ENCODE peak calls at places on chromosome 18, in seven cellular contexts. X, Y, M, Q, B, Z and A are unnamed samples. For H3K4me1, the result is how much of the 10 kb centered on the place peaks cover.

GRCh38 chr18:77032121-77032758 is 100.3 kb downstream of the MBP start:
- DNase-seq in Q (peak), Y (no peak), M (no peak), B (peak), X (no peak), Z (no peak), A (no peak)

GRCh38 chr18:51072586-51073303 is 42.7 kb downstream of the SMAD4 start:
- DNase-seq in M (no peak), Y (no peak), B (no peak), X (no peak), Z (no peak), Q (no peak), A (no peak)

GRCh38 chr18:33184178-33184577 is 256.3 kb downstream of the CCDC178 start:
- DNase-seq in B (no peak), Y (no peak), Q (peak), M (no peak), Z (no peak), X (no peak), A (no peak)

GRCh38 chr18:26301681-26302080 is 75.4 kb downstream of the TAF4B start:
- DNase-seq in Q (peak), Y (no peak), M (no peak), X (peak), B (peak), Z (no peak), A (no peak)

GRCh38 chr18:50880108-50880465 is 1.2 kb downstream of the ME2 start:
- DNase-seq in X (no peak), Q (no peak), Z (no peak), Y (no peak), B (no peak), M (no peak), A (no peak)

GRCh38 chr18:5519448-5520362 is 24.1 kb downstream of the EPB41L3 start:
- DNase-seq in Q (peak), Y (no peak), X (no peak), Z (no peak), B (peak), M (peak), A (no peak)

GRCh38 chr18:3450358-3451107 is 561 bp downstream of the TGIF1 start:
- DNase-seq in X (no peak), Q (peak), Y (peak), M (peak), B (peak), Z (peak), A (no peak)

GRCh38 chr18:7904529-7904928 is 337.4 kb downstream of the PTPRM start:
- DNase-seq in Z (no peak), X (peak), Q (no peak), B (peak), M (peak), Y (no peak), A (peak)

GRCh38 chr18:48866028-48866733 is 84.6 kb downstream of the SMAD7 start:
- DNase-seq in Z (peak), M (peak), B (peak), Q (peak), X (no peak), Y (peak), A (no peak)

GRCh38 chr18:48782381-48782841 is 168.4 kb downstream of the SMAD7 start:
- DNase-seq in Q (no peak), M (no peak), B (no peak), Z (no peak), Y (peak), X (no peak), A (no peak)

GRCh38 chr18:34352385-34353163 is 127.9 kb upstream of the NOL4 start:
- DNase-seq in Y (no peak), X (no peak), Q (no peak), Z (no peak), M (no peak), B (no peak), A (no peak)

GRCh38 chr18:12308386-12309100 is 502 bp downstream of the TUBB6 start:
- DNase-seq in Y (peak), B (peak), M (peak), Z (peak), Q (peak), X (peak), A (peak)

GRCh38 chr18:6155707-6156106 is 259.0 kb downstream of the L3MBTL4 start:
- DNase-seq in X (no peak), B (no peak), M (peak), Q (no peak), Z (no peak), Y (no peak), A (no peak)

GRCh38 chr18:79715280-79715679 is 35.7 kb downstream of the CTDP1 start:
- DNase-seq in M (no peak), X (no peak), Y (no peak), Z (no peak), Q (no peak), B (no peak), A (no peak)

GRCh38 chr18:40055262-40055661 is 1899.8 kb upstream of the PIK3C3 start:
- DNase-seq in Y (no peak), B (peak), X (no peak), Z (no peak), Q (no peak), M (no peak), A (peak)

GRCh38 chr18:61149786-61150185 is 183.4 kb upstream of the CDH20 start:
- DNase-seq in Y (no peak), Q (no peak), M (no peak), B (no peak), Z (no peak), X (no peak), A (no peak)

GRCh38 chr18:65924878-65925277 is 174.1 kb downstream of the CDH7 start:
- DNase-seq in Z (no peak), M (no peak), Y (no peak), Q (no peak), B (no peak), X (no peak), A (no peak)

GRCh38 chr18:13264091-13264777 is 45.7 kb downstream of the LDLRAD4 start:
- DNase-seq in Q (peak), Y (no peak), X (no peak), B (peak), M (no peak), Z (no peak), A (no peak)

GRCh38 chr18:63365909-63366269 is 1.1 kb downstream of the KDSR start:
- DNase-seq in Z (no peak), Q (peak), X (no peak), M (peak), Y (no peak), B (no peak), A (no peak)

GRCh38 chr18:2654828-2655152 is 736 bp upstream of the SMCHD1 start:
- DNase-seq in B (no peak), Z (no peak), Q (peak), X (no peak), Y (no peak), M (peak), A (no peak)

GRCh38 chr18:39463986-39464385 is 1898.4 kb upstream of the CELF4 start:
- DNase-seq in M (no peak), Z (no peak), Q (no peak), X (no peak), Y (no peak), B (no peak), A (no peak)

GRCh38 chr18:916562-916961 is 11.9 kb downstream of the ADCYAP1 start:
- DNase-seq in M (no peak), Q (no peak), Z (no peak), B (no peak), X (no peak), Y (no peak), A (no peak)

GRCh38 chr18:59357928-59358327 is 1.1 kb downstream of the LMAN1 start:
- DNase-seq in M (peak), Y (no peak), B (peak), Z (no peak), Q (peak), X (peak), A (peak)

DNA sequence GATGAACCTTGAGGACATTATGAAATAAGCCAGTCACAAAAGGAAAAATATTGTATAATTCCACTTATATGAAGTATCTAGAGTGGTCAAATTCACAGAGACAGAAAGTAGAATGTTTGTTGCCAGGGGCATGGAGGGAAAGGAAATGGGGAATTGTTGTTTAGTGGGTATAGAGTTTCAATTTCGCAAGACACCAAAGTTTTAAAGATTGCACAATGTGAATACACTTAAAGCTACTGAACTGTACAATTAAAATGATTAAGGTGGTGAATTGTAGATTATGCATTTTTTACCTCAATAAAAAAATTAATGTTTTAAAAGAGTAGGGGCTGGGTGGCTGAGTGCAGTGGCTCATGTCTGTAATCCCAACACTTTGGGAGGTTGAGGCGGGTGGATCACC is 92.9 kb downstream of the TXNL1 start:
- DNase-seq in X (no peak), M (no peak), Z (no peak), Q (peak), B (no peak), Y (no peak), A (no peak)
- H3K4me1 ChIP-seq in X (under half), M (under half), Z (under half), Q (under half), B (under half), Y (under half), A (under half)

GRCh38 chr18:27608742-27609141 is 423.6 kb upstream of the CHST9 start:
- DNase-seq in M (no peak), B (no peak), Z (no peak), X (no peak), Q (peak), Y (no peak), A (no peak)
- TF ChIP-seq CTCF in M (peak), B (peak), Z (no peak), X (peak), Q (peak), Y (peak), A (peak)

GRCh38 chr18:24488824-24489493 is 28.5 kb downstream of the HRH4 start:
- DNase-seq in Y (no peak), Z (no peak), B (peak), Q (peak), X (peak), M (peak), A (no peak)

GRCh38 chr18:24491882-24492281 is 31.4 kb downstream of the HRH4 start:
- DNase-seq in X (no peak), Z (no peak), B (no peak), M (no peak), Q (no peak), Y (no peak), A (no peak)

GRCh38 chr18:24494586-24494985 is 34.1 kb downstream of the HRH4 start:
- DNase-seq in Z (no peak), Q (no peak), Y (no peak), X (no peak), M (no peak), B (no peak), A (no peak)

GRCh38 chr18:24490545-24490944 is 30.1 kb downstream of the HRH4 start:
- DNase-seq in Z (no peak), M (peak), B (no peak), Y (no peak), X (no peak), Q (peak), A (no peak)

DNA sequence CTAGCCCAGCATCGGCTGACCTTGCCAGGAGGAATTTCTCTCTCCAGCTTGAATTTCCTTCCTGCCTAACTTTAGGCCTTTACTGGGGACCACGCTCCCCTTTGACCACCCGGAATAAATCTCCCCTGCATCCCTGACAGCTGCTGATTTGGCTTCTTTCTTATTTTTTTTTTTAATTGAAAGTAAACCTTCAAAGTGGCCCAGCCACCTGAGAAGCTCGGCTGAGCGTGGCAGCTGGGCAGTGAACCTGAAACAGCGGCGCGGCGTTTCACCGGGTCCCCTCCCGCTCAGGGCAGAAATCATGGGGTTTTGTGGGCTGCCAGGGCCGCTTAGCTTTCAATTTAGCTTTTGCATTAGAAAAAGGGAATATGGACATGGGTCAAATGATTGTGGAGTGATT is 32.0 kb downstream of the HRH4 start:
- DNase-seq in X (no peak), Y (no peak), B (no peak), Q (no peak), M (no peak), Z (no peak), A (no peak)
- H3K27ac ChIP-seq in X (no peak), Y (no peak), B (no peak), Q (no peak), M (no peak), Z (no peak), A (no peak)

GRCh38 chr18:45686892-45687611 is 36.9 kb upstream of the SLC14A1 start:
- DNase-seq in X (no peak), Q (peak), B (no peak), M (no peak), Y (peak), Z (no peak), A (no peak)

GRCh38 chr18:45688113-45688512 is 35.9 kb upstream of the SLC14A1 start:
- DNase-seq in Y (no peak), M (peak), X (no peak), Z (no peak), Q (peak), B (no peak), A (no peak)

GRCh38 chr18:45688834-45689233 is 35.1 kb upstream of the SLC14A1 start:
- DNase-seq in B (no peak), Z (no peak), X (no peak), Y (no peak), M (no peak), Q (no peak), A (no peak)

GRCh38 chr18:45689386-45689785 is 34.6 kb upstream of the SLC14A1 start:
- DNase-seq in X (no peak), Y (no peak), Z (no peak), B (no peak), M (no peak), Q (no peak), A (no peak)

DNA sequence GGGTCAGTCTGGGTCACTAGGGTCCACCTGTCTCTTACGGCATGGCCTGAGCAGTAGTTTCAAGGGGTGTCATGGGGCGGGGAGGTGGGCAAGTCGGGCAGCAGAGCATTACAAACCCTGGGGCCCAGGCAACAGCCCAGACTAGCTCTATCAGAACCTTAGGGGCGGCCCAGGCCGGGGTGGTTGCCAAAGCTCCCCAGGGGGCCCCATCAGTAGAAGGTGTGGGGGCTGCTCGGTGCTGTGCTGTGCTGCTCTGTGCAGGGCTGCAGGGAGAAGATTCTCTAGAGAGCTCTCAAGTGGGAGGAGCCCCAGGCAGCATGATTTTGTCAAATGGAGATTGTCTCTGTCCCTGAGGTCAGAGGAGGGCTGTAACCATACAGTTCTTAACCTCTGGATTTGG is 36.4 kb upstream of the SLC14A1 start:
- DNase-seq in Y (no peak), Z (no peak), X (no peak), B (no peak), Q (no peak), M (no peak), A (no peak)
- H3K4me1 ChIP-seq in Y (under half), Z (under half), X (under half), B (under half), Q (under half), M (under half), A (under half)

GRCh38 chr18:10442551-10442971 is 11.9 kb upstream of the APCDD1 start:
- DNase-seq in Q (peak), B (no peak), X (no peak), Z (no peak), M (no peak), Y (no peak), A (no peak)
- TF ChIP-seq CTCF in Q (no peak), B (no peak), X (no peak), Z (no peak), M (peak), Y (no peak), A (peak)